ENCODE peak calls at places on chromosomes 2 and 18, in ten cellular contexts. E is esophagus squamous epithelium, I is RWPE1, J is HL-60, H is foreskin fibroblast, S is neural progenitor cell, P is osteocyte, R is neural crest cell, B is ovary, M is fibroblast of lung. F is an unnamed sample.

GRCh38 chr2:12389354-12390045 is 327.2 kb upstream of the TRIB2 start:
- DNase-seq in J (no peak), I (no peak), M (peak; percentile 30), E (no peak), B (no peak), S (no peak), R (no peak), H (peak; percentile 36), P (no peak), F (no peak)

GRCh38 chr2:42928692-42929576 is 136.6 kb upstream of the HAAO start:
- DNase-seq in H (no peak), J (no peak), I (no peak), R (peak; percentile 32), M (peak; percentile 43), P (no peak), B (no peak), S (peak; percentile 76), E (no peak), F (no peak)

GRCh38 chr2:95578529-95578928 is 13.3 kb upstream of the TRIM43 start:
- DNase-seq in I (no peak), E (no peak), B (no peak), R (no peak), P (no peak), M (no peak), H (no peak), S (no peak), J (no peak), F (no peak)

GRCh38 chr2:179264238-179265081 is at the start of gene SESTD1:
- DNase-seq in H (peak; percentile 39), J (no peak), P (peak; percentile 90), M (peak; percentile 47), I (peak; percentile 45), E (no peak), S (peak; percentile 81), B (peak; percentile 71), R (peak; percentile 70), F (no peak)

GRCh38 chr2:178392215-178392614 is 58.8 kb downstream of the PRKRA start:
- DNase-seq in I (no peak), H (peak; percentile 68), R (no peak), P (no peak), M (no peak), J (no peak), E (no peak), S (no peak), B (no peak), F (no peak)

GRCh38 chr2:83587309-83587708 is 871.8 kb downstream of the SUCLG1 start:
- DNase-seq in J (no peak), P (no peak), M (no peak), H (no peak), B (no peak), R (no peak), E (no peak), S (no peak), I (no peak), F (no peak)

GRCh38 chr2:7022486-7022885 is 105.3 kb downstream of the RNF144A start:
- DNase-seq in M (no peak), B (no peak), J (no peak), R (no peak), H (no peak), P (no peak), S (no peak), I (no peak), E (no peak), F (no peak)

GRCh38 chr2:2837768-2838547 is 506.9 kb upstream of the MYT1L start:
- DNase-seq in M (no peak), J (no peak), H (no peak), P (peak; percentile 66), B (no peak), R (no peak), I (no peak), S (no peak), E (no peak), F (no peak)

GRCh38 chr2:170723446-170723958 is 8.4 kb downstream of the SP5 start:
- DNase-seq in M (no peak), S (peak; percentile 62), J (no peak), I (no peak), E (no peak), B (no peak), P (peak; percentile 38), R (no peak), H (no peak), F (no peak)

GRCh38 chr2:130744287-130745117 is 10.8 kb upstream of the AMER3 start:
- DNase-seq in E (no peak), R (no peak), M (no peak), H (no peak), J (no peak), B (no peak), P (peak; percentile 73), S (peak; percentile 50), I (no peak), F (no peak)

GRCh38 chr2:20093263-20094141 is 42.1 kb upstream of the LAPTM4A start:
- DNase-seq in H (peak; percentile 67), B (peak; percentile 64), I (peak; percentile 37), S (peak; percentile 81), P (no peak), M (peak; percentile 89), J (no peak), R (peak; percentile 34), E (no peak), F (peak; percentile 63)

GRCh38 chr18:76256897-76257500 is 238.0 kb downstream of the ZNF516 start:
- DNase-seq in S (peak; percentile 70), E (no peak), J (peak; percentile 10), B (peak; percentile 67), P (no peak), H (peak; percentile 59), M (peak; percentile 81), I (peak; percentile 36), R (no peak), F (peak; percentile 16)

GRCh38 chr2:161357097-161357496 is 48.9 kb downstream of the PSMD14 start:
- DNase-seq in R (no peak), B (no peak), S (no peak), P (no peak), I (no peak), H (no peak), M (no peak), E (no peak), J (no peak), F (no peak)

GRCh38 chr2:105746177-105747080 is 1.7 kb downstream of the NCK2 start:
- DNase-seq in J (no peak), I (peak; percentile 42), P (no peak), R (no peak), E (no peak), H (no peak), S (peak; percentile 76), B (peak; percentile 40), M (no peak), F (no peak)

GRCh38 chr2:218405365-218406208 is 5.9 kb downstream of the CTDSP1 start:
- DNase-seq in M (no peak), I (no peak), B (peak; percentile 74), J (no peak), S (peak; percentile 34), E (no peak), R (no peak), P (no peak), H (no peak), F (no peak)

GRCh38 chr2:218406209-218406948 is 6.7 kb downstream of the CTDSP1 start:
- DNase-seq in M (peak; percentile 93), E (peak; percentile 95), J (no peak), P (peak; percentile 98), I (peak; percentile 94), B (peak; percentile 98), H (peak; percentile 95), S (peak; percentile 98), R (peak; percentile 95), F (peak; percentile 92)

GRCh38 chr2:218404351-218405145 is 4.9 kb downstream of the CTDSP1 start:
- DNase-seq in R (no peak), J (no peak), M (no peak), P (no peak), B (peak; percentile 53), S (peak; percentile 1), H (no peak), I (no peak), E (no peak), F (no peak)

GRCh38 chr2:218406949-218407703 is 7.5 kb downstream of the CTDSP1 start:
- DNase-seq in H (peak; percentile 60), R (no peak), I (peak; percentile 17), J (no peak), B (peak; percentile 79), P (no peak), S (peak; percentile 8), M (peak; percentile 73), E (no peak), F (no peak)

GRCh38 chr2:218407717-218408116 is 8.0 kb downstream of the CTDSP1 start:
- DNase-seq in M (no peak), P (no peak), B (no peak), I (no peak), R (no peak), H (no peak), J (no peak), E (no peak), S (peak; percentile 1), F (no peak)
- TF ChIP-seq CTCF in M (no peak), P (no peak), B (no peak), I (no peak), R (no peak), H (no peak), J (no peak), E (no peak), S (no peak), F (no peak)

GRCh38 chr18:77765468-77765867 is 515.8 kb downstream of the GALR1 start:
- DNase-seq in E (no peak), B (no peak), I (peak; percentile 7), M (no peak), H (no peak), J (no peak), S (peak; percentile 81), R (peak; percentile 65), P (no peak), F (no peak)
- TF ChIP-seq CTCF in E (no peak), B (no peak), I (peak; percentile 54), M (no peak), H (no peak), J (peak; percentile 71), S (peak; percentile 79), R (peak; percentile 74), P (peak; percentile 24), F (no peak)

GRCh38 chr2:109299466-109299865 is 170.5 kb downstream of the SH3RF3 start:
- DNase-seq in I (no peak), J (no peak), M (no peak), P (no peak), E (no peak), R (no peak), B (no peak), S (no peak), H (no peak), F (no peak)
- TF ChIP-seq CTCF in I (no peak), J (no peak), M (no peak), P (no peak), E (no peak), R (no peak), B (no peak), S (no peak), H (no peak), F (no peak)

GRCh38 chr2:129233751-129234406 is 745.6 kb upstream of the RAB6C start:
- DNase-seq in E (no peak), B (no peak), I (peak; percentile 14), R (no peak), J (no peak), H (no peak), M (peak; percentile 4), S (peak; percentile 52), P (no peak), F (no peak)
- TF ChIP-seq CTCF in E (no peak), B (no peak), I (no peak), R (peak; percentile 37), J (no peak), H (no peak), M (no peak), S (peak; percentile 45), P (no peak), F (no peak)

F was measured in AG09319.